ENCODE peak calls at places on chromosomes 7 and 10, in eight cellular contexts. One of them, this sample, is unnamed.

GRCh38 chr10:14220026-14220425 is 110.7 kb downstream of the FRMD4A start:
- DNase-seq in GM12878: no peak
- DNase-seq in sigmoid colon: no peak
- DNase-seq in esophagus muscularis mucosa: no peak
- DNase-seq in ovary: no peak
- DNase-seq in stomach: no peak
- DNase-seq in A549: no peak
- DNase-seq in tibial nerve: no peak
- DNase-seq in this sample: no peak

GRCh38 chr10:71312840-71313789 is 5.9 kb upstream of the SLC29A3 start:
- DNase-seq in sigmoid colon: peak
- DNase-seq in GM12878: no peak
- DNase-seq in tibial nerve: peak
- DNase-seq in ovary: peak
- DNase-seq in A549: no peak
- DNase-seq in stomach: no peak
- DNase-seq in esophagus muscularis mucosa: peak
- DNase-seq in this sample: peak

GRCh38 chr10:17387861-17388503 is 66.4 kb downstream of the ST8SIA6 start:
- DNase-seq in ovary: no peak
- DNase-seq in stomach: no peak
- DNase-seq in A549: no peak
- DNase-seq in tibial nerve: no peak
- DNase-seq in esophagus muscularis mucosa: no peak
- DNase-seq in GM12878: no peak
- DNase-seq in sigmoid colon: no peak
- DNase-seq in this sample: no peak

GRCh38 chr7:138684360-138684759 is 16.8 kb downstream of the SVOPL start:
- DNase-seq in stomach: no peak
- DNase-seq in sigmoid colon: no peak
- DNase-seq in tibial nerve: no peak
- DNase-seq in esophagus muscularis mucosa: no peak
- DNase-seq in ovary: no peak
- DNase-seq in GM12878: no peak
- DNase-seq in A549: no peak
- DNase-seq in this sample: no peak

GRCh38 chr10:127163632-127164031 is 32.8 kb downstream of the INSYN2A start:
- DNase-seq in sigmoid colon: no peak
- DNase-seq in GM12878: no peak
- DNase-seq in esophagus muscularis mucosa: no peak
- DNase-seq in ovary: no peak
- DNase-seq in A549: no peak
- DNase-seq in tibial nerve: no peak
- DNase-seq in stomach: no peak
- DNase-seq in this sample: no peak

GRCh38 chr10:126058104-126058503 is 161.7 kb downstream of the FANK1 start:
- DNase-seq in ovary: no peak
- DNase-seq in sigmoid colon: no peak
- DNase-seq in esophagus muscularis mucosa: no peak
- DNase-seq in stomach: no peak
- DNase-seq in GM12878: no peak
- DNase-seq in tibial nerve: no peak
- DNase-seq in A549: no peak
- DNase-seq in this sample: no peak

GRCh38 chr7:157514306-157514705 is 177.5 kb downstream of the DNAJB6 start:
- DNase-seq in tibial nerve: no peak
- DNase-seq in GM12878: no peak
- DNase-seq in ovary: no peak
- DNase-seq in sigmoid colon: no peak
- DNase-seq in A549: no peak
- DNase-seq in esophagus muscularis mucosa: no peak
- DNase-seq in stomach: peak
- DNase-seq in this sample: no peak

GRCh38 chr10:124369066-124369465 is 49.7 kb downstream of the OAT start:
- DNase-seq in A549: no peak
- DNase-seq in GM12878: no peak
- DNase-seq in esophagus muscularis mucosa: no peak
- DNase-seq in ovary: no peak
- DNase-seq in tibial nerve: no peak
- DNase-seq in sigmoid colon: no peak
- DNase-seq in stomach: no peak
- DNase-seq in this sample: no peak

GRCh38 chr7:132300599-132300998 is 275.7 kb downstream of the PLXNA4 start:
- DNase-seq in GM12878: no peak
- DNase-seq in ovary: no peak
- DNase-seq in A549: no peak
- DNase-seq in sigmoid colon: no peak
- DNase-seq in tibial nerve: no peak
- DNase-seq in stomach: no peak
- DNase-seq in esophagus muscularis mucosa: no peak
- DNase-seq in this sample: no peak

GRCh38 chr10:89710748-89711147 is 9.4 kb downstream of the KIF20B start:
- DNase-seq in sigmoid colon: no peak
- DNase-seq in ovary: no peak
- DNase-seq in esophagus muscularis mucosa: no peak
- DNase-seq in A549: no peak
- DNase-seq in stomach: no peak
- DNase-seq in GM12878: no peak
- DNase-seq in tibial nerve: no peak
- DNase-seq in this sample: no peak

GRCh38 chr10:124946945-124947344 is 5.0 kb downstream of the ZRANB1 start:
- DNase-seq in stomach: no peak
- DNase-seq in esophagus muscularis mucosa: no peak
- DNase-seq in A549: no peak
- DNase-seq in sigmoid colon: no peak
- DNase-seq in ovary: no peak
- DNase-seq in GM12878: no peak
- DNase-seq in tibial nerve: no peak
- DNase-seq in this sample: no peak

GRCh38 chr10:88702848-88703597 is 3.0 kb upstream of the LIPK start:
- DNase-seq in sigmoid colon: no peak
- DNase-seq in A549: peak
- DNase-seq in GM12878: no peak
- DNase-seq in stomach: peak
- DNase-seq in tibial nerve: no peak
- DNase-seq in esophagus muscularis mucosa: no peak
- DNase-seq in ovary: no peak
- DNase-seq in this sample: no peak

GRCh38 chr7:131021902-131022301 is 287.9 kb upstream of the KLF14 start:
- DNase-seq in GM12878: no peak
- DNase-seq in tibial nerve: no peak
- DNase-seq in sigmoid colon: no peak
- DNase-seq in A549: no peak
- DNase-seq in ovary: no peak
- DNase-seq in esophagus muscularis mucosa: no peak
- DNase-seq in stomach: no peak
- DNase-seq in this sample: no peak

GRCh38 chr10:124601016-124601415 is 139.4 kb downstream of the LHPP start:
- DNase-seq in sigmoid colon: no peak
- DNase-seq in ovary: no peak
- DNase-seq in tibial nerve: no peak
- DNase-seq in stomach: no peak
- DNase-seq in GM12878: no peak
- DNase-seq in A549: no peak
- DNase-seq in esophagus muscularis mucosa: no peak
- DNase-seq in this sample: no peak

GRCh38 chr7:43625453-43625852 is 42.5 kb downstream of the STK17A start:
- DNase-seq in sigmoid colon: no peak
- DNase-seq in esophagus muscularis mucosa: no peak
- DNase-seq in A549: no peak
- DNase-seq in stomach: no peak
- DNase-seq in GM12878: no peak
- DNase-seq in tibial nerve: no peak
- DNase-seq in ovary: no peak
- DNase-seq in this sample: no peak

GRCh38 chr7:22805227-22805626 is 17.4 kb downstream of the TOMM7 start:
- DNase-seq in esophagus muscularis mucosa: no peak
- DNase-seq in tibial nerve: no peak
- DNase-seq in ovary: no peak
- DNase-seq in stomach: no peak
- DNase-seq in A549: no peak
- DNase-seq in sigmoid colon: no peak
- DNase-seq in GM12878: no peak
- DNase-seq in this sample: no peak

GRCh38 chr7:74587435-74588126 is 69.9 kb upstream of the GTF2I start:
- DNase-seq in stomach: peak
- DNase-seq in tibial nerve: peak
- DNase-seq in ovary: peak
- DNase-seq in A549: peak
- DNase-seq in sigmoid colon: peak
- DNase-seq in GM12878: peak
- DNase-seq in esophagus muscularis mucosa: peak
- DNase-seq in this sample: peak

GRCh38 chr10:132632851-132633684 is 95.5 kb downstream of the INPP5A start:
- DNase-seq in esophagus muscularis mucosa: no peak
- DNase-seq in stomach: no peak
- DNase-seq in GM12878: no peak
- DNase-seq in sigmoid colon: peak
- DNase-seq in A549: no peak
- DNase-seq in ovary: no peak
- DNase-seq in tibial nerve: no peak
- DNase-seq in this sample: peak

GRCh38 chr10:70131560-70131937 is 1.1 kb downstream of the AIFM2 start:
- DNase-seq in ovary: no peak
- DNase-seq in esophagus muscularis mucosa: no peak
- DNase-seq in GM12878: no peak
- DNase-seq in A549: no peak
- DNase-seq in tibial nerve: no peak
- DNase-seq in stomach: no peak
- DNase-seq in sigmoid colon: peak
- DNase-seq in this sample: peak
- H3K4me3 ChIP-seq in ovary: peak
- H3K4me3 ChIP-seq in esophagus muscularis mucosa: peak
- H3K4me3 ChIP-seq in GM12878: peak
- H3K4me3 ChIP-seq in A549: peak
- H3K4me3 ChIP-seq in tibial nerve: peak
- H3K4me3 ChIP-seq in stomach: peak
- H3K4me3 ChIP-seq in sigmoid colon: peak
- H3K4me3 ChIP-seq in this sample: peak

GRCh38 chr10:6134099-6134880 is 45.5 kb downstream of the RBM17 start:
- DNase-seq in esophagus muscularis mucosa: no peak
- DNase-seq in sigmoid colon: peak
- DNase-seq in ovary: no peak
- DNase-seq in tibial nerve: no peak
- DNase-seq in GM12878: no peak
- DNase-seq in stomach: no peak
- DNase-seq in A549: no peak
- DNase-seq in this sample: peak

GRCh38 chr10:6128087-6128486 is 39.3 kb downstream of the RBM17 start:
- DNase-seq in ovary: no peak
- DNase-seq in A549: no peak
- DNase-seq in stomach: no peak
- DNase-seq in GM12878: no peak
- DNase-seq in tibial nerve: no peak
- DNase-seq in esophagus muscularis mucosa: no peak
- DNase-seq in sigmoid colon: no peak
- DNase-seq in this sample: no peak

GRCh38 chr10:6133331-6134098 is 44.7 kb downstream of the RBM17 start:
- DNase-seq in stomach: no peak
- DNase-seq in tibial nerve: no peak
- DNase-seq in sigmoid colon: peak
- DNase-seq in A549: no peak
- DNase-seq in esophagus muscularis mucosa: no peak
- DNase-seq in ovary: no peak
- DNase-seq in GM12878: no peak
- DNase-seq in this sample: peak

GRCh38 chr10:6128591-6129383 is 40.0 kb downstream of the RBM17 start:
- DNase-seq in ovary: peak
- DNase-seq in stomach: no peak
- DNase-seq in esophagus muscularis mucosa: no peak
- DNase-seq in sigmoid colon: no peak
- DNase-seq in GM12878: no peak
- DNase-seq in tibial nerve: no peak
- DNase-seq in A549: no peak
- DNase-seq in this sample: no peak

DNA sequence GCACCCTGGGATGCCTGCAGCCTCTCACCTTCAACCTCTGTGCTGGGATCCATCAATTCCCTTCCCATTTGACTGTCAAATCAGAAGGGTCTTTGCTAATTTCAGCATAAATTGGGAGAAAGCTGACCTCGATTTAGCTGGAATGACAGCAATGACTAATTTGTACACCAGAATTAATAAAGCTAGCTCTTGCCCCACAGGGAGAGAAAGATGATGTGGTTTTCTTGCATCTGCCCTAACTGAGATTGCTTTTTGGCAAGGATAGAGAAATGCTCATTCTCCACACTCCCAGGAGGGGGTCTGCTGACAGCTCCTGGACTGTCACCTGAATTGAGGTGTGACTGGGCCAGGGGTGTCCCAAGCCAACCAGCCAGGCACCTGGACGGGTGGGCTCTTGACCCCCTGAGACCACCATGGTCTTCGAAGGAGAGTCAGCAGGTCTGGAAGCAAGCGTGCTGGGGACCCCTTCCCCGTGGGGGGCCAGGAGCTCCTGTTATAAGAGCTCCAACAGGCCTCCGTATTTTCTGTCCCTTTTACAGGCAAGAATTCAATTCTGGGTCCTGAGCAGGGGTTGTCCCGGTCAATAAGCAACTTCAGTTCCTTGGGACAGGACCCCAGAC is 42.1 kb downstream of the RBM17 start:
- DNase-seq in GM12878: no peak
- DNase-seq in A549: no peak
- DNase-seq in stomach: no peak
- DNase-seq in esophagus muscularis mucosa: no peak
- DNase-seq in tibial nerve: no peak
- DNase-seq in sigmoid colon: peak
- DNase-seq in ovary: no peak
- DNase-seq in this sample: no peak
- TF ChIP-seq EP300 in GM12878: no peak
- TF ChIP-seq EP300 in A549: no peak
- TF ChIP-seq EP300 in stomach: no peak
- TF ChIP-seq EP300 in esophagus muscularis mucosa: no peak
- TF ChIP-seq EP300 in tibial nerve: no peak
- TF ChIP-seq EP300 in sigmoid colon: no peak
- TF ChIP-seq EP300 in ovary: no peak
- TF ChIP-seq EP300 in this sample: no peak

DNA sequence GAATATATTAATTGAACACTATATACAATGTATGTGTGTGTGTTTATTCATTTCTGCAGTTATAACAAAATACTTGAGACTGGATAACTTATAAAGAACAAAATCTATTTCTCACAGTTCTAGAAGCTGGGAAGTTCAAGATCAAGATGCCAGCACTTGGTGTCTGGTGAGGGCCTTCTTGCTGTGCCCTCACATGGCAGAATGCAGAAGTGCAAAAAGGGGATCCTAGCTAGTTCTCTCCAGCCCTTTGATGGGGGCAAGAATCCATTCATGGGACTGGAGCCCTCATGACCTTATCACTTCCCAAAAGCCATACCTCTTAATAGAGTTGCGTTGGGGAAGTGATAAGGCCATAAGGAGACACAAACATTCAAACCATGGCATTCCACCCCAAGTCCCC is 8.4 kb downstream of the GRB10 start:
- DNase-seq in tibial nerve: no peak
- DNase-seq in esophagus muscularis mucosa: no peak
- DNase-seq in A549: no peak
- DNase-seq in ovary: no peak
- DNase-seq in GM12878: no peak
- DNase-seq in stomach: no peak
- DNase-seq in sigmoid colon: no peak
- DNase-seq in this sample: no peak
- TF ChIP-seq POLR2A in tibial nerve: no peak
- TF ChIP-seq POLR2A in esophagus muscularis mucosa: no peak
- TF ChIP-seq POLR2A in A549: no peak
- TF ChIP-seq POLR2A in ovary: no peak
- TF ChIP-seq POLR2A in GM12878: no peak
- TF ChIP-seq POLR2A in stomach: no peak
- TF ChIP-seq POLR2A in sigmoid colon: no peak
- TF ChIP-seq POLR2A in this sample: no peak

GRCh38 chr7:108456845-108457540 is 757 bp upstream of the NRCAM start:
- DNase-seq in stomach: no peak
- DNase-seq in esophagus muscularis mucosa: no peak
- DNase-seq in A549: no peak
- DNase-seq in ovary: no peak
- DNase-seq in sigmoid colon: no peak
- DNase-seq in GM12878: no peak
- DNase-seq in tibial nerve: no peak
- DNase-seq in this sample: no peak
- H3K4me3 ChIP-seq in stomach: peak
- H3K4me3 ChIP-seq in esophagus muscularis mucosa: peak
- H3K4me3 ChIP-seq in A549: peak
- H3K4me3 ChIP-seq in ovary: peak
- H3K4me3 ChIP-seq in sigmoid colon: peak
- H3K4me3 ChIP-seq in GM12878: no peak
- H3K4me3 ChIP-seq in tibial nerve: peak
- H3K4me3 ChIP-seq in this sample: peak

This sample was measured in suprapubic skin.